ENCODE peak calls at places on chromosomes 3 and 15, in six cellular contexts. M is cardiac muscle cell; P is mesothelial cell of epicardium; O is heart left ventricle; A is Jurkat, Clone E6-1; Z is naive thymus-derived CD8-positive, alpha-beta T cell. D is an unnamed sample.

GRCh38 chr3:116281313-116282143 is 163.8 kb downstream of the LSAMP start:
- DNase-seq in Z (no peak), O (no peak), M (no peak), A (no peak), P (no peak), D (no peak)

GRCh38 chr3:157475921-157476395 is 27.3 kb downstream of the VEPH1 start:
- DNase-seq in O (no peak), M (no peak), P (no peak), Z (no peak), A (no peak), D (no peak)

GRCh38 chr15:101054991-101055390 is 135.8 kb downstream of the LRRK1 start:
- DNase-seq in P (no peak), Z (no peak), A (no peak), O (no peak), M (no peak), D (no peak)

GRCh38 chr15:65390447-65390846 is 12.6 kb upstream of the IGDCC3 start:
- DNase-seq in O (no peak), Z (no peak), M (no peak), P (no peak), A (no peak), D (no peak)

GRCh38 chr15:73965094-73965729 is 26.9 kb downstream of the STOML1 start:
- DNase-seq in Z (peak; percentile 45), O (no peak), M (peak; percentile 48), A (no peak), P (no peak), D (no peak)

GRCh38 chr3:139378587-139378986 is 10.9 kb downstream of the COPB2 start:
- DNase-seq in M (no peak), P (no peak), Z (no peak), A (no peak), O (no peak), D (no peak)

GRCh38 chr3:14146381-14147062 is 21.7 kb downstream of the TMEM43 start:
- DNase-seq in A (no peak), O (no peak), Z (no peak), M (no peak), P (peak; percentile 28), D (no peak)

GRCh38 chr3:109028753-109029152 is 75.1 kb upstream of the GUCA1C start:
- DNase-seq in Z (no peak), P (no peak), O (no peak), M (no peak), A (no peak), D (no peak)

GRCh38 chr3:114527036-114527644 is 233.3 kb downstream of the TIGIT start:
- DNase-seq in M (peak; percentile 31), A (no peak), Z (no peak), O (no peak), P (no peak), D (no peak)

GRCh38 chr3:46110701-46111493 is 83.6 kb upstream of the XCR1 start:
- DNase-seq in P (no peak), O (no peak), Z (no peak), A (no peak), M (no peak), D (no peak)

GRCh38 chr3:129022995-129023332 is 21.9 kb downstream of the EFCC1 start:
- DNase-seq in Z (peak; percentile 10), P (no peak), M (no peak), A (no peak), O (no peak), D (no peak)

GRCh38 chr15:69074011-69074842 is 59.7 kb downstream of the NOX5 start:
- DNase-seq in O (peak; percentile 70), A (no peak), P (peak; percentile 70), M (peak; percentile 74), Z (no peak), D (peak; percentile 42)

GRCh38 chr3:120615863-120616599 is 19.9 kb downstream of the NDUFB4 start:
- DNase-seq in P (no peak), O (peak; percentile 73), A (no peak), Z (no peak), M (no peak), D (peak; percentile 70)

GRCh38 chr3:8900065-8900464 is 63.2 kb downstream of the RAD18 start:
- DNase-seq in Z (no peak), M (peak; percentile 52), A (no peak), P (no peak), O (no peak), D (no peak)

GRCh38 chr3:175186511-175186910 is 327.4 kb downstream of the NAALADL2 start:
- DNase-seq in A (no peak), M (no peak), O (no peak), P (no peak), Z (no peak), D (no peak)

GRCh38 chr15:22735781-22736180 is 50.7 kb upstream of the NIPA1 start:
- DNase-seq in P (no peak), M (no peak), A (no peak), O (no peak), Z (no peak), D (no peak)

GRCh38 chr3:73669268-73669667 is 44.5 kb upstream of the PDZRN3 start:
- DNase-seq in P (no peak), M (no peak), Z (no peak), O (no peak), A (no peak), D (no peak)

GRCh38 chr3:87333393-87333892 is 57.1 kb upstream of the POU1F1 start:
- DNase-seq in A (no peak), Z (no peak), O (no peak), M (no peak), P (no peak), D (no peak)

D was measured in uterus.